ENCODE peak calls at places on chromosomes 3 and 15, in nine cellular contexts. K, I, P, E, O, C, U, W and S are unnamed samples.
A peak's percentile ranks its signal among the peaks of the same experiment; 100 is the strongest.

GRCh38 chr3:63043631-63044030 is 168.4 kb upstream of the CADPS start:
- DNase-seq in W (no peak), P (no peak), K (no peak), U (no peak), C (no peak), E (no peak), O (no peak), I (no peak), S (no peak)

GRCh38 chr3:46301122-46301835 is 52.6 kb upstream of the CCR2 start:
- DNase-seq in P (no peak), K (no peak), U (no peak), W (no peak), C (no peak), I (no peak), E (no peak), O (no peak), S (no peak)

GRCh38 chr3:38396861-38397260 is 50.3 kb downstream of the XYLB start:
- DNase-seq in O (no peak), K (no peak), U (no peak), C (no peak), W (no peak), E (no peak), P (no peak), I (no peak), S (no peak)

GRCh38 chr3:88362428-88362827 is 212.7 kb downstream of the C3orf38 start:
- DNase-seq in P (no peak), E (no peak), O (no peak), W (no peak), I (no peak), K (no peak), U (no peak), C (no peak), S (no peak)

GRCh38 chr15:100829457-100829856 is 50.2 kb upstream of the ALDH1A3 start:
- DNase-seq in I (no peak), E (no peak), K (no peak), P (no peak), U (no peak), C (no peak), W (no peak), O (no peak), S (no peak)

GRCh38 chr3:184134746-184135148 is 411 bp upstream of the EIF2B5 start:
- DNase-seq in W (no peak), E (no peak), U (no peak), I (no peak), K (no peak), P (no peak), C (no peak), O (no peak), S (no peak)

GRCh38 chr3:63753567-63753966 is 65.5 kb upstream of the C3orf49 start:
- DNase-seq in W (peak; percentile 2), P (no peak), U (no peak), K (no peak), C (no peak), O (no peak), E (no peak), I (no peak), S (no peak)

GRCh38 chr15:57559875-57560274 is 31.8 kb upstream of the MYZAP start:
- DNase-seq in P (peak; percentile 62), E (peak; percentile 31), O (no peak), I (peak; percentile 87), W (peak; percentile 68), C (peak; percentile 66), U (peak; percentile 39), K (peak; percentile 36), S (peak; percentile 35)

GRCh38 chr3:161213644-161214043 is 7.5 kb upstream of the NMD3 start:
- DNase-seq in U (no peak), C (no peak), P (no peak), E (no peak), K (no peak), O (no peak), W (no peak), I (no peak), S (no peak)

GRCh38 chr15:93152264-93152884 is 63.4 kb upstream of the RGMA start:
- DNase-seq in U (no peak), O (no peak), C (no peak), W (no peak), E (no peak), P (no peak), I (no peak), K (no peak), S (no peak)

GRCh38 chr3:123153124-123153523 is 48.6 kb upstream of the SEC22A start:
- DNase-seq in O (peak; percentile 26), W (no peak), I (no peak), U (no peak), C (no peak), P (no peak), E (no peak), K (no peak), S (no peak)

GRCh38 chr15:25671132-25671531 is 192.0 kb downstream of the ATP10A start:
- DNase-seq in O (no peak), U (no peak), C (no peak), W (no peak), E (no peak), I (no peak), P (no peak), K (no peak), S (peak; percentile 25)

GRCh38 chr3:42600958-42601675 is 631 bp downstream of the NKTR start:
- DNase-seq in U (no peak), E (no peak), I (peak; percentile 67), W (peak; percentile 68), P (peak; percentile 41), C (peak; percentile 36), O (no peak), K (no peak), S (peak; percentile 55)

GRCh38 chr3:194757629-194758028 is 71.9 kb downstream of the FAM43A start:
- DNase-seq in U (no peak), W (no peak), P (no peak), I (no peak), C (no peak), K (no peak), E (no peak), O (no peak), S (no peak)

GRCh38 chr15:61199681-61200080 is 29.4 kb downstream of the RORA start:
- DNase-seq in I (no peak), C (no peak), P (no peak), K (no peak), E (no peak), O (no peak), W (no peak), U (no peak), S (no peak)

GRCh38 chr15:73844356-73844755 is 29.0 kb upstream of the TBC1D21 start:
- DNase-seq in W (no peak), O (no peak), K (no peak), P (no peak), E (no peak), C (no peak), I (no peak), U (no peak), S (no peak)

GRCh38 chr3:119184808-119185690 is 11.7 kb downstream of the UPK1B start:
- DNase-seq in K (no peak), P (no peak), O (no peak), W (no peak), E (no peak), C (no peak), I (no peak), U (no peak), S (peak; percentile 75)

GRCh38 chr3:5187920-5188418 is 462 bp downstream of the EDEM1 start:
- DNase-seq in K (no peak), O (peak; percentile 81), E (peak; percentile 39), U (peak; percentile 17), I (peak; percentile 38), P (no peak), C (peak; percentile 41), W (no peak), S (peak; percentile 47)